ENCODE peak calls at places on chromosomes 16 and 17, in nine cellular contexts. L is cardiac fibroblast, K is MCF 10A, P is RWPE1, J is breast epithelium, V is lung, F is AG09309, S is WTC11, W is pancreas. E is an unnamed sample.

GRCh38 chr17:50049636-50050035 is 6.3 kb upstream of the ITGA3 start:
- DNase-seq in P (no peak), S (no peak), J (no peak), F (no peak), K (peak), W (no peak), V (no peak), L (no peak), E (peak)

GRCh38 chr16:22077700-22078313 is 14.5 kb upstream of the VWA3A start:
- DNase-seq in V (peak), S (peak), J (no peak), W (peak), P (peak), L (peak), F (no peak), K (peak), E (no peak)

GRCh38 chr16:81551821-81552304 is 107.3 kb downstream of the CMIP start:
- DNase-seq in L (peak), J (no peak), P (no peak), W (no peak), S (no peak), F (no peak), V (no peak), K (no peak), E (no peak)

GRCh38 chr17:19410875-19411291 is at the start of gene RNF112:
- DNase-seq in F (no peak), K (no peak), V (no peak), L (peak), P (no peak), S (no peak), J (no peak), W (no peak), E (no peak)

GRCh38 chr17:549197-550040 is 165.2 kb downstream of the VPS53 start:
- DNase-seq in P (no peak), F (no peak), W (no peak), K (no peak), J (no peak), V (no peak), S (no peak), L (peak), E (no peak)

GRCh38 chr16:3509470-3509928 is 8.7 kb downstream of the CLUAP1 start:
- DNase-seq in P (peak), J (peak), W (no peak), V (no peak), L (no peak), F (no peak), K (peak), S (no peak), E (peak)

GRCh38 chr16:71564377-71564967 is 12.4 kb downstream of the TAT start:
- DNase-seq in V (no peak), P (no peak), W (no peak), F (no peak), J (no peak), K (no peak), L (peak), S (no peak), E (no peak)

GRCh38 chr17:77186141-77186604 is 45.4 kb downstream of the SEC14L1 start:
- DNase-seq in K (no peak), J (no peak), S (no peak), V (no peak), P (no peak), W (no peak), L (no peak), F (no peak), E (no peak)

GRCh38 chr16:14240216-14240843 is 169.2 kb downstream of the MRTFB start:
- DNase-seq in S (no peak), L (peak), J (no peak), W (no peak), P (no peak), F (no peak), K (no peak), V (no peak), E (no peak)

GRCh38 chr17:83053021-83053778 is 26.2 kb upstream of the METRNL start:
- DNase-seq in F (no peak), S (no peak), J (peak), V (no peak), L (no peak), W (peak), P (no peak), K (no peak), E (no peak)

GRCh38 chr16:10510279-10510678 is 70.1 kb downstream of the EMP2 start:
- DNase-seq in W (no peak), S (no peak), J (no peak), L (no peak), V (no peak), K (no peak), F (no peak), P (no peak), E (no peak)

GRCh38 chr17:79420318-79421243 is 190.3 kb downstream of the RBFOX3 start:
- DNase-seq in J (no peak), F (peak), K (peak), S (no peak), L (peak), W (no peak), V (no peak), P (peak), E (no peak)

GRCh38 chr17:5580974-5581373 is 3.3 kb downstream of the NLRP1 start:
- DNase-seq in F (no peak), J (no peak), W (no peak), P (no peak), S (no peak), V (no peak), K (no peak), L (no peak), E (no peak)

GRCh38 chr17:36705651-36706436 is 104.5 kb downstream of the MRM1 start:
- DNase-seq in W (peak), K (peak), J (no peak), P (peak), L (peak), S (peak), F (no peak), V (peak), E (peak)

GRCh38 chr17:39999067-39999466 is 16.2 kb upstream of the CSF3 start:
- DNase-seq in J (no peak), F (no peak), V (no peak), S (no peak), W (no peak), K (no peak), P (no peak), L (no peak), E (no peak)

GRCh38 chr16:29809850-29810698 is 1.9 kb upstream of the PRRT2 start:
- DNase-seq in F (no peak), K (no peak), J (no peak), W (no peak), V (no peak), S (no peak), P (no peak), L (no peak), E (no peak)

GRCh38 chr16:86347090-86347489 is 163.2 kb upstream of the FOXF1 start:
- DNase-seq in V (no peak), L (no peak), J (no peak), K (no peak), W (no peak), S (no peak), F (no peak), P (no peak), E (no peak)

GRCh38 chr17:42655528-42655927 is 3.6 kb upstream of the TUBG2 start:
- DNase-seq in J (no peak), F (no peak), L (no peak), S (no peak), V (no peak), K (no peak), P (no peak), W (no peak), E (no peak)

GRCh38 chr17:7246779-7247178 is 4.5 kb upstream of the GABARAP start:
- DNase-seq in K (no peak), P (no peak), L (no peak), S (no peak), F (no peak), W (no peak), V (no peak), J (no peak), E (no peak)

GRCh38 chr17:73469311-73469710 is 157.5 kb upstream of the CDC42EP4 start:
- DNase-seq in L (no peak), S (no peak), J (no peak), K (no peak), V (no peak), W (no peak), F (no peak), P (no peak), E (no peak)

GRCh38 chr16:66705790-66706505 is 9.4 kb upstream of the CMTM4 start:
- DNase-seq in W (peak), F (no peak), S (no peak), J (no peak), V (peak), K (no peak), P (no peak), L (peak), E (no peak)

GRCh38 chr16:12231666-12232065 is 255.1 kb downstream of the SNX29 start:
- DNase-seq in W (no peak), F (peak), K (no peak), V (no peak), P (no peak), L (no peak), J (no peak), S (no peak), E (no peak)

GRCh38 chr17:1829189-1829578 is 518 bp downstream of the SMYD4 start:
- DNase-seq in J (no peak), W (peak), K (peak), P (peak), V (no peak), S (peak), L (peak), F (no peak), E (no peak)

GRCh38 chr17:1638171-1638583 is 7.4 kb downstream of the SCARF1 start:
- DNase-seq in F (no peak), L (no peak), P (no peak), J (no peak), S (no peak), K (no peak), V (no peak), W (no peak), E (no peak)

GRCh38 chr17:265726-266125 is 84.3 kb upstream of the DOC2B start:
- DNase-seq in F (no peak), W (peak), P (no peak), K (no peak), L (no peak), V (no peak), J (peak), S (no peak), E (peak)

GRCh38 chr16:54438469-54438868 is 151.9 kb upstream of the IRX3 start:
- DNase-seq in L (no peak), K (no peak), W (no peak), P (no peak), S (no peak), F (no peak), V (no peak), J (no peak), E (no peak)
- TF ChIP-seq CTCF in L (no peak), K (no peak), W (no peak), P (no peak), S (no peak), F (no peak), V (no peak), J (no peak), E (no peak)

GRCh38 chr17:65418622-65419021 is 142.8 kb downstream of the AXIN2 start:
- DNase-seq in L (no peak), S (no peak), K (peak), W (no peak), J (no peak), F (no peak), V (no peak), P (no peak), E (no peak)

GRCh38 chr17:65417406-65418221 is 143.8 kb downstream of the AXIN2 start:
- DNase-seq in F (no peak), K (peak), W (no peak), L (peak), V (no peak), S (no peak), P (no peak), J (no peak), E (no peak)

GRCh38 chr17:65423346-65424140 is 137.9 kb downstream of the AXIN2 start:
- DNase-seq in V (no peak), W (no peak), S (no peak), K (no peak), F (no peak), L (no peak), J (no peak), P (no peak), E (no peak)
- TF ChIP-seq CTCF in V (no peak), W (no peak), S (no peak), K (no peak), F (no peak), L (peak), J (no peak), P (no peak), E (no peak)

GRCh38 chr17:57517519-57518342 is 227.4 kb downstream of the CCDC182 start:
- DNase-seq in S (no peak), J (no peak), P (no peak), L (no peak), V (no peak), W (no peak), K (no peak), F (no peak), E (no peak)
- TF ChIP-seq CTCF in S (no peak), J (no peak), P (no peak), L (no peak), V (no peak), W (no peak), K (no peak), F (no peak), E (no peak)

GRCh38 chr16:1825381-1825863 is 1.2 kb downstream of the HAGH start:
- DNase-seq in K (no peak), P (no peak), L (no peak), V (no peak), W (peak), F (no peak), J (no peak), S (no peak), E (peak)

GRCh38 chr16:1822801-1823200 is 3.8 kb downstream of the HAGH start:
- DNase-seq in F (no peak), V (no peak), K (no peak), W (no peak), S (no peak), P (no peak), L (no peak), J (no peak), E (peak)

GRCh38 chr16:1825864-1826690 is 548 bp downstream of the HAGH start:
- DNase-seq in K (peak), F (no peak), L (peak), P (no peak), J (no peak), S (peak), W (peak), V (no peak), E (peak)

GRCh38 chr16:1821861-1822611 is 4.6 kb downstream of the HAGH start:
- DNase-seq in P (no peak), V (no peak), K (no peak), F (no peak), L (no peak), W (no peak), J (no peak), S (no peak), E (peak)

DNA sequence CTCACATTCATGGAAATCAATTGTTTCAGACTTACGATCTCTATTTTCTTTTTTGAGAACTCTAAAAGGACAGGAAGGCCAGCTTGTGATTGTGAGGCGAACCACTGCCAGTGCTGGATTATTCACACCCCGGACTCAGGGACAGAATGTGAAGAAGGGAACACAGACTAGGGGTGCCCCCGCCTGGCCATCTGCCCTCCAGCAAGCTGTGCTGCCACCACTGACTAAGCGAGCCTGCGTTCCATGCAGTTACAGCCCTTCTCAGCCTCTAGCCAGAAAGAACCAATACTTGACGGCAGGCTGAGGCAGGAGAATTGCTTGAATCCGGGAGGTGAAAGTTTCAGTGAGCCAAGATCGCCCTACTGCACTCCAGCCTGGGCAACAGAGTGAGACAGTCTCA is 2.8 kb downstream of the HAGH start:
- DNase-seq in W (peak), J (no peak), S (peak), L (peak), K (peak), V (no peak), P (peak), F (no peak), E (peak)
- TF ChIP-seq CTCF in W (no peak), J (no peak), S (no peak), L (peak), K (no peak), V (no peak), P (peak), F (peak), E (peak)

DNA sequence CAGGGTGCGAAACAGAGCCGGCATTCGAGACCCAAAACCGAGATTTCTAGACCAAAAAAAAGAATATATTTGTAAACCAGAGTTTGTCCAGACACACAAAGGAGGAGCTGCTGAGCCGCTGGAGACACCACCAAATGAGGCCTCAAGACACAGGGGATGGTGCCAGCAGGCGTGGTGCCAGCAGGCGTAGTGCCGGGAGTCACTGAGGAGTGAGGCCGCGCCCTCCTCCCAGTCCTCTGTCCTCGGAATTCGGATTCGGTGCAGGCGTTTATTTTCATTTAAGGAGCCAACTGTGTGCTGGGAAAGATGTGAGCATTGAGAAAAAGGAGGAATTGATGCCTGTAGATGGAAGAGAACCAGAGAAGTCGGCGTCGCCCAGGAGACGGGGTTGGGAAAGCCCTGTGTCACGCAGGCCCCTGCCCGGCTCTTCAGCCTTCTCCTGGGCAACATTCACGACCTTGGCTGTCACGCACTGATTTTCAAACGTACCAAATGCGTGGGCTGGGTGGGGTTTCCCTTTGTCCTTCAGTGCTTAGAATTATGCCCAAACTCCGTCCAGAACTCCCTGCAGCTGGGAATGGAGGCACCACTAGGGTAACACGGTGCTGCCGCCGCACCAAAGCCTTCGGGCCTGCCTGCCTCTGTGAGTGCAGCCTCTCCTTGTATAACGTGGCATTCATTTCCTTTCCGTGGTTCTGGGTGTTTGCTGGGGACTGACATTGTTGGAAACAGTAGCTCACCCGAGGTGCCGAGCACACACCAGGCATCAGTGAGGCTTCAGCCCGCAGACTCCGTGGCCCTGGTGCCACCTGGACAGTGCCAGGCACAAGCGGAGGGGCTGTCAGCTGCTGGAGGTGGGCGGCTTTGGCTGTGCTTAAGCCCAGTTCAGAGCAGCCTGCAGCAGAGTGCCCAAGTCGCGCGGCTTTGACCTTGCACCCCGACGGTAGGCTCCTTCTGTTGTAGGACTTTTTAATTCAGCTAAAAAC is 49.0 kb upstream of the CHMP6 start:
- DNase-seq in L (peak), W (peak), S (peak), K (peak), J (peak), V (peak), P (peak), F (peak), E (peak)
- TF ChIP-seq CTCF in L (peak), W (no peak), S (no peak), K (no peak), J (no peak), V (no peak), P (no peak), F (peak), E (peak)

GRCh38 chr16:525520-526180 is 1.9 kb upstream of the CAPN15 start:
- DNase-seq in F (peak), W (peak), K (peak), P (peak), L (peak), V (no peak), S (no peak), J (no peak), E (no peak)
- TF ChIP-seq CTCF in F (no peak), W (no peak), K (no peak), P (no peak), L (no peak), V (no peak), S (no peak), J (no peak), E (no peak)

DNA sequence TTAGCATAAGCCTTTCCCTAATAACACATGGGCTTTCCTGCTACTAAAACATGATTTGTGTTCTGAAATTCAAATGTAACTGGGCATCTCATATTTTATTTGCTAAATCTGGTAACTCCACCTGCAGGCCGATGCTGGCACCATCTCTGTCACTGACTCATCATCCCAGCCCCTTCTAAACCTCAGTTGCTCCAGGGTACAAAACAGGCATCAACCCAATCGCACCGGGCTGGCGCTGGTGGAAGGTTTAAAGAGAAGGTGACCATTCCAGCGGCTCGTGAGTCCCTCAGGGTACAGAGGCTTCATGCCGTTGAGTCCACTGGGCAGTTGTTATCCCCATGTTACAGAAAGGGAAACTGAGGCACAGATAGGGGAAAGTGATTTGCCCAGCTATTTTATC is 27.1 kb downstream of the PPL start:
- DNase-seq in K (peak), L (no peak), V (no peak), F (no peak), S (no peak), J (no peak), P (no peak), W (no peak), E (no peak)
- TF ChIP-seq CTCF in K (no peak), L (no peak), V (no peak), F (no peak), S (no peak), J (no peak), P (no peak), W (no peak), E (peak)

E was measured in chondrocyte.